ENCODE peak calls at places on chromosomes 5 and 9, in five cellular contexts. B is stomach, O is neural progenitor cell, C is Peyer's patch, J is PC-9. D is an unnamed sample. For H3K4me1, the result is how much of the 10 kb centered on the place peaks cover.

GRCh38 chr5:53490747-53491146 is 10.3 kb downstream of the FST start:
- DNase-seq in B (no peak), C (no peak), O (no peak), J (no peak), D (peak)

GRCh38 chr9:83281306-83282255 is 218.6 kb upstream of the RASEF start:
- DNase-seq in B (no peak), O (no peak), J (no peak), C (no peak), D (no peak)

GRCh38 chr9:114777841-114778240 is 28.0 kb downstream of the TNFSF15 start:
- DNase-seq in J (no peak), O (no peak), C (no peak), B (no peak), D (no peak)

GRCh38 chr5:32225445-32225844 is 51.3 kb upstream of the GOLPH3 start:
- DNase-seq in C (no peak), J (no peak), B (no peak), O (no peak), D (no peak)

GRCh38 chr5:139667730-139668063 is 19.5 kb downstream of the CXXC5 start:
- DNase-seq in B (no peak), C (no peak), O (no peak), J (no peak), D (no peak)

GRCh38 chr5:155678371-155678770 is 648.6 kb upstream of the SGCD start:
- DNase-seq in C (no peak), O (no peak), J (no peak), B (no peak), D (no peak)

GRCh38 chr9:20640331-20641187 is 18.3 kb upstream of the MLLT3 start:
- DNase-seq in B (peak), J (peak), O (no peak), C (peak), D (peak)

GRCh38 chr9:112439171-112439570 is 47.5 kb upstream of the KIAA1958 start:
- DNase-seq in B (no peak), O (no peak), J (no peak), C (no peak), D (no peak)

GRCh38 chr5:140327589-140327988 is 18.8 kb downstream of the HBEGF start:
- DNase-seq in J (no peak), C (no peak), O (peak), B (no peak), D (no peak)

GRCh38 chr9:79289856-79290255 is 281.9 kb upstream of the TLE4 start:
- DNase-seq in C (no peak), O (no peak), J (no peak), B (no peak), D (no peak)

GRCh38 chr5:142065273-142065672 is 43.3 kb upstream of the NDFIP1 start:
- DNase-seq in O (peak), B (no peak), J (no peak), C (no peak), D (no peak)

GRCh38 chr5:169006878-169007790 is 293.8 kb downstream of the SLIT3 start:
- DNase-seq in B (no peak), C (no peak), J (no peak), O (no peak), D (no peak)

GRCh38 chr5:36883894-36884462 is 7.4 kb downstream of the NIPBL start:
- DNase-seq in J (no peak), C (no peak), B (no peak), O (no peak), D (no peak)

GRCh38 chr5:57349214-57349613 is 133.4 kb downstream of the ACTBL2 start:
- DNase-seq in C (no peak), O (no peak), J (no peak), B (no peak), D (no peak)

GRCh38 chr5:141870226-141870625 is 8.0 kb downstream of the PCDH1 start:
- DNase-seq in J (peak), C (no peak), O (no peak), B (peak), D (no peak)

GRCh38 chr5:76947064-76947463 is 5.8 kb upstream of the CRHBP start:
- DNase-seq in O (no peak), C (no peak), J (no peak), B (no peak), D (no peak)

GRCh38 chr9:93595461-93595860 is 19.1 kb downstream of the PHF2 start:
- DNase-seq in B (no peak), J (no peak), C (peak), O (no peak), D (no peak)

GRCh38 chr5:140182075-140182709 is 7.2 kb downstream of the CYSTM1 start:
- DNase-seq in B (no peak), C (no peak), O (no peak), J (no peak), D (no peak)

GRCh38 chr9:99881769-99882168 is 24.7 kb upstream of the STX17 start:
- DNase-seq in J (no peak), C (no peak), B (no peak), O (no peak), D (no peak)

GRCh38 chr5:53091304-53091703 is 18.3 kb downstream of the MOCS2 start:
- DNase-seq in O (no peak), C (no peak), B (no peak), J (no peak), D (no peak)

GRCh38 chr9:86183225-86183808 is 76.1 kb downstream of the C9orf153 start:
- DNase-seq in B (no peak), J (no peak), C (no peak), O (no peak), D (no peak)

GRCh38 chr9:121071356-121071755 is 3.4 kb upstream of the CNTRL start:
- DNase-seq in C (no peak), O (no peak), J (no peak), B (no peak), D (no peak)

GRCh38 chr5:63240063-63240755 is 661.6 kb downstream of the LRRC70 start:
- DNase-seq in C (no peak), J (no peak), O (no peak), B (no peak), D (no peak)

GRCh38 chr5:22998362-22998761 is 145.2 kb upstream of the CDH12 start:
- DNase-seq in J (no peak), C (no peak), B (no peak), O (no peak), D (no peak)

DNA sequence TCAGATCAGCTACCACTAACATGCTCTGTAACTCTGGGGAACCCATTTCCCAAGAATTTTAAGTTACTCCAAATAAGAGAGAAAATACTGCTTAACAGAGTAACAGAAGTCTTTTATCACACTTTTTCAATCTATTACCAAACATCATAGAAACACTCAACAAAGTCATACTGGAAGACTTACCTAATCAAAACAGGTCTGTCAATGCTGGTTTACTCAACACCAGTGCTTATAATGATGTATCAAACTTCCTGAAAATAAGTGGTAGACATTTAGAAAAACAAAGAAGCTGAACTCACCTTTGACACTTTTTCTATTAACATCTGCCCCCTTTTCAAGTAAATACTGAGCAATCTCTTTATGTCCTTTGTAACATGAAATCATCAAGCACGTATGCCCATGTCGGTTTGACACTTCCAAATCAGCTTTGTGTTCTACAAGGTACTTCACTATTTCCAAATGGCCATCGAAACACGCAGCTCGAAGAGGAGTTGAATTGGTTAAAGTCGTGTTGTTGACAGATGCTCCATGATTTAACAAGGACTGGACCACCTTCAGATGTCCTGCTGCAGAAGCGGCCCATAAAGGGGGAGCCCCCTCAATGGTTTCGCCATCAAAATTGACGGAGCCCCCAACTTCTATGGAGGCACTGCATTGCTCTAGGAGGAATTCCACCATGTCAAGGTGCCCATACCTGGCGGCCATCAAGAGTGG is 1.8 kb downstream of the FEM1C start:
- DNase-seq in B (no peak), C (no peak), J (no peak), O (no peak), D (no peak)
- H3K4me1 ChIP-seq in B (under half), C (under half), J (under half), O (under half), D (under half)

DNA sequence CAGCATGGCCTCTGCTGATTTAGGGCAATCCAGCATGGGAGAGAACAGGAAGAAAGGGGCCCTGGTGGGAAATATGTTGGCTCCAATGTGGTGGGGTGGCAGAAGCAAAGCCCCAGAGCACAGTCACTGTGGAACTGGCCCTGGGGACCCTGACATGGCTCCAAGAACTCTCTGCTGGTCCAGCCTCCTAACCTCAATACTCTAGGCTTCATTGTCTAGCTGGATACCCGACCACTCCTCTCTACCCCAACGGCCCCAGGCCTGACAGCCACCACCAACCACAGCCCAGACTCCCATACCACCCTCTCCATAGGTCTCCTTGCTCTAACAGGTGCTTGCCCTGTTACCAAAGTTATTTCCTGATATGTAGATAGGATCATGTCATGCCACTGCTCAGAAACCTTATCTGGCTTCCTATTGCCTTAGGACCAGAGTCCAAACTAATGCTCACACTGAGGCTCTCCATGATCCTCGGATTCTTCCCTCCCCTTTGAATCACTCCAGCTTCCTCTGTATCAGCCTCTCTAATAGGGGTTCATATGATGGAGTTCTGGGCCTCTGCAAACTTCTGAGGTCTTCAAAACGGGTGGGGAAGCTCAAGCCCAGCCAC is 12.9 kb downstream of the ACSL6 start:
- DNase-seq in J (no peak), B (no peak), C (no peak), O (no peak), D (peak)
- H3K4me1 ChIP-seq in J (under half), B (under half), C (under half), O (under half), D (under half)

GRCh38 chr5:172660974-172661373 is 19.9 kb downstream of the NEURL1B start:
- DNase-seq in C (no peak), O (no peak), J (no peak), B (no peak), D (no peak)
- H3K4me1 ChIP-seq in C (under half), O (under half), J (under half), B (under half), D (under half)

GRCh38 chr9:37693265-37693664 is 42.5 kb downstream of the FRMPD1 start:
- DNase-seq in J (no peak), B (no peak), C (no peak), O (no peak), D (no peak)
- H3K4me1 ChIP-seq in J (under half), B (under half), C (under half), O (under half), D (under half)

DNA sequence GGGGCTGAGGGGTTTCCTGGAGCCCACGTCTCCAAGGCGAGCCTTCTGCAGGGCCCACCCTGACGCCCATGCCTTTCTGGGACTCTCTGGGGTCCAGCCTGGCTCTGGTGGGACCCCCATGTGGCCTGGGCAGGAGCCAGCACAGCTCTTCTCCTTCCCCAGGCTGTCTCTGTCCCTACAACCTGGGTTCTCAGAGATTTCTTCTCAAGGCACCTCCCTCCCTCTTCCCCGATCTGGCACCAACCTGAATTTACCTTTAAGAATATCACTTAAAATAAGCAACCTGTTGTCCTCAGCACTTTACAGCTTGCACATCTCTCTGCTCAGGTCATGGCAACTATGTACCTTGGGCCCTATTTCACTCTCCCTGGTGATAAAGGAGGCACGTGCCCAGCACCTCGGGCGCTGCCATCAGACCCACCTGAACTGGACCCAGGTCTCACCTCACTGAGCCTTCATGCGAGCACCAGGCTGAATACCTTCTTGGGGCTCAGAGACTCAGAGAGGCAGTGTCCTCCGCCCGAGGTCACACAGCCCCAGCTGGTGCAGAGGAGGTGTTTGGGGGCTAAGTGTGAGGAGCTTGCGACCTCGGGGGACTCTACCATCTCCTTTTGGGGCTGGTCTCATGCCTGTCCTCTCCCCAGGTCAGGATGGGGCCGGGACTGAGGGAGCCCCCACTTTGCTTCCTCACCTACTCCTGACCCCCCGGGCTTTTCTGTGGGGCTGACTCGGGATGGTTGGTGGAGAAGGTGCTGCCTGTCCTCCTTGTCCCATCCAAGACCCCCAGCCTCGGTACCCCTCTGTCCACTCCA is 217.8 kb downstream of the C9orf50 start:
- DNase-seq in O (no peak), C (no peak), J (no peak), B (no peak), D (no peak)
- H3K4me1 ChIP-seq in O (under half), C (under half), J (under half), B (under half), D (under half)